ENCODE peak calls at places on chromosomes 7 and 10, in five cellular contexts. Q is NB4, X is right lobe of liver, A is A549, G is prostate gland. N is an unnamed sample.

GRCh38 chr7:40622830-40623507 is 488.2 kb downstream of the SUGCT start:
- DNase-seq in Q (no peak), X (no peak), A (no peak), G (no peak), N (no peak)

GRCh38 chr7:39686261-39686924 is 63.0 kb downstream of the RALA start:
- DNase-seq in Q (no peak), X (no peak), A (no peak), G (no peak), N (no peak)

GRCh38 chr7:2399848-2400587 is 3.4 kb upstream of the CHST12 start:
- DNase-seq in Q (peak), X (peak), A (peak), G (peak), N (peak)

GRCh38 chr7:130369110-130369711 is 11.1 kb upstream of the CPA1 start:
- DNase-seq in Q (peak), X (peak), A (no peak), G (no peak), N (no peak)

GRCh38 chr10:71831646-71832552 is 19.2 kb downstream of the PSAP start:
- DNase-seq in Q (no peak), X (no peak), A (no peak), G (no peak), N (no peak)

GRCh38 chr10:71396714-71397339 is at the start of gene CDH23:
- DNase-seq in Q (no peak), X (peak), A (peak), G (peak), N (no peak)

GRCh38 chr10:92505044-92505443 is 68.8 kb downstream of the IDE start:
- DNase-seq in Q (no peak), X (no peak), A (no peak), G (no peak), N (no peak)

GRCh38 chr7:15041226-15041625 is 138.7 kb upstream of the DGKB start:
- DNase-seq in Q (no peak), X (no peak), A (no peak), G (no peak), N (no peak)

GRCh38 chr10:60827791-60828488 is 49.7 kb downstream of the CDK1 start:
- DNase-seq in Q (no peak), X (no peak), A (no peak), G (no peak), N (no peak)

GRCh38 chr10:80429521-80429966 is 21.2 kb downstream of the PRXL2A start:
- DNase-seq in Q (no peak), X (no peak), A (peak), G (no peak), N (no peak)

GRCh38 chr10:34709637-34710390 is 105.3 kb downstream of the PARD3 start:
- DNase-seq in Q (no peak), X (no peak), A (no peak), G (no peak), N (no peak)

GRCh38 chr7:1925973-1926907 is 256.2 kb downstream of the ELFN1 start:
- DNase-seq in Q (peak), X (no peak), A (no peak), G (no peak), N (no peak)

DNA sequence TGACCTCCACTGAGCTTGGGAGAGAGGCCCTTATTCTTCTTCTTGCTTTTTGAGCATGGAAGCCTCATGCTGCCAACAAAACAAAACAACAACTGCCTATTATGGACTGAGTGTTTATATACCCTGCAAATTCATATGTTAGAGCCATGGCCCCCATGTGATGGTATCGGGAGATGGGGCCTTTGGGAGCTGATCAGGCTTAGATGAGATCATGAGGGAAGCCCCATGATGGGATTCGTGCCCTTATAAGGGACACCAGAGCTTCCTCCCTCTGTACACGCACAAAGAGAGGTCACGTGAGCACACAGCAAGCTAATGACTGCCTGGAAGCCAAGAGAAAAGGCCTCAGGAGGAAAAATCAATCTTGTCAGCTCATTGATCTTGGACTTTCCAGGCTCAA is 235.0 kb downstream of the FANK1 start:
- DNase-seq in Q (no peak), X (no peak), A (no peak), G (no peak), N (no peak)
- TF ChIP-seq POLR2A in Q (no peak), X (no peak), A (no peak), G (no peak), N (no peak)

GRCh38 chr10:43866712-43867111 is 218.0 kb upstream of the ZNF32 start:
- DNase-seq in Q (no peak), X (no peak), A (no peak), G (no peak), N (no peak)
- TF ChIP-seq POLR2A in Q (no peak), X (no peak), A (no peak), G (no peak), N (no peak)

GRCh38 chr10:15097011-15097812 is at the start of gene RPP38:
- DNase-seq in Q (peak), X (peak), A (peak), G (peak), N (peak)
- TF ChIP-seq POLR2A in Q (peak), X (peak), A (peak), G (peak), N (peak)

DNA sequence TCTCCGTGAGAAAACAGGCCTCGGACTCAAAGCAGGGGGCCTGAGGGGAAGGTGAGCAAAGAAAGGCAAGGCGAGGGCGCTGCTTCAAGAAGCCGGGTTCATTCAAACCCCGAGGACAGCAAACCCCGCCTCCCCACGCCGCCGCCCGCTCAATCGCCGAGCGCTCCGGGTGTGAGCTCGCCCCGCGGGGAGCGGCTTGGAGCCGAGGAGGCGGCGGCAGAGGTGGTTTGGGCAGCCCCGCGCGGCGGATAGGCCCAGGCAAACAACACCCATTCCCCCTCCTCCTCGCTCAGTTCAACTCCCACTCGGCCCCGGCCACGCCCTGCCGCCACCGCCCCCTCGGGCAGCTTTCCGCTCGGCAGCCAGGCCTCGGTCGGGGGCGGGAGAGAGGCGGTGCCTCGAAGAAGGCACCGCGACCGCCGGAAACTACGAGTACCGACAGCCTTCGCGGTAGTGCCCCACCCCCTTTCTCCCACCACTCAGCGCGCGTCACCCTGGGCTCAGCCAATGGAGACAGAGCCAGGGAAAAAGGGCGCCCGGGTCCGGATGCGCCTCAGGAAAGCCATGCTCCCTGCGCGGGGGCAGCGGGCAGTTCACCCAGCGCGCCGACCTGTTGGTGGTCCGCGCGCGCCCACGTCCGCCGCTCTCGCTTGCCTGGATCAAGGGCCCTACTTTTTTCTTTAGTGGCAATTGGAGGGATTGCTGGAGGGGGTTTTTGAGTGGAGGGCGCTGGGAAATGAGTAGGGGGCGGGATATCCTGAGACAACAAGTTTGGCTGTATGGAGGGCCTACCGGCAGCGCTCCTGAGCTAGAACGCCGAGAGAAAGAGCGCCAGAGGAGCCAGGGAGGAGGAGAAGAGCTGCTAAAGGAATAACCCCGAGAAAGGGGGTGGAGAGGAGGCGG is 674 bp upstream of the SP4 start:
- DNase-seq in Q (peak), X (peak), A (peak), G (peak), N (peak)
- TF ChIP-seq POLR2A in Q (peak), X (peak), A (peak), G (peak), N (peak)

GRCh38 chr10:27481486-27481885 is 22.6 kb upstream of the RAB18 start:
- DNase-seq in Q (peak), X (no peak), A (no peak), G (no peak), N (no peak)
- TF ChIP-seq POLR2A in Q (no peak), X (no peak), A (no peak), G (no peak), N (no peak)

GRCh38 chr7:136400877-136401276 is 423.7 kb upstream of the MTPN start:
- DNase-seq in Q (no peak), X (no peak), A (no peak), G (no peak), N (no peak)

GRCh38 chr7:136403591-136403990 is 426.4 kb upstream of the MTPN start:
- DNase-seq in Q (no peak), X (no peak), A (no peak), G (no peak), N (no peak)

GRCh38 chr7:136405931-136406777 is 429.0 kb upstream of the MTPN start:
- DNase-seq in Q (peak), X (no peak), A (peak), G (peak), N (peak)
- TF ChIP-seq POLR2A in Q (no peak), X (no peak), A (no peak), G (no peak), N (no peak)

DNA sequence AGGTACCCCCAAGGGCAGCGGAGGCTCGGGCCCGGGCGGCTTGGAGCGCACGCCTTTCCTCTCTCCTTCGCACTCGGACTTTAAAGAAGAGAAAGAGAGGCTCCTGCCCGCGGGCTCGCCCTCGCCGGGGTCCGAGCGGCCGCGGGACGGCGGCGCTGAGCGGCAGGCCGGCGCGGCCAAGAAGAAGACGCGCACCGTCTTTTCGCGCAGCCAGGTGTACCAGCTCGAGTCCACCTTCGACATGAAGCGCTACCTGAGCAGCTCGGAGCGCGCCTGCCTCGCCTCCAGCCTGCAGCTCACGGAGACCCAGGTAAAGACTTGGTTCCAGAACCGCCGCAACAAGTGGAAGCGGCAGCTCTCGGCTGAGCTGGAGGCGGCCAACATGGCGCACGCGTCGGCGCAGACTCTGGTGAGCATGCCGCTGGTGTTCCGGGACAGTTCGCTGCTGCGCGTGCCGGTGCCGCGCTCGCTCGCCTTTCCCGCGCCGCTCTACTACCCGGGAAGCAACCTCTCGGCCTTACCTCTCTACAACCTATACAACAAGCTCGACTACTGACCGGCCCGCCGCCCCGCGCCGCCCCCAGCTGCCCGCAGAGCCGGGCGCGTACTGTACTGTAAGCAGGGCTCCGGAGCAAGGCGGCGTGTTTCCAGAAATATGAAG is 1.8 kb downstream of the HMX2 start:
- DNase-seq in Q (no peak), X (no peak), A (no peak), G (no peak), N (peak)
- TF ChIP-seq POLR2A in Q (no peak), X (no peak), A (no peak), G (no peak), N (no peak)

GRCh38 chr7:74478671-74479065 is 25.0 kb downstream of the GTF2IRD1 start:
- DNase-seq in Q (no peak), X (no peak), A (no peak), G (no peak), N (no peak)

GRCh38 chr7:74481458-74482324 is 28.0 kb downstream of the GTF2IRD1 start:
- DNase-seq in Q (no peak), X (no peak), A (no peak), G (no peak), N (no peak)

GRCh38 chr7:74479066-74479781 is 25.5 kb downstream of the GTF2IRD1 start:
- DNase-seq in Q (peak), X (no peak), A (no peak), G (no peak), N (no peak)

GRCh38 chr7:74480861-74481417 is 27.2 kb downstream of the GTF2IRD1 start:
- DNase-seq in Q (peak), X (peak), A (no peak), G (no peak), N (no peak)

GRCh38 chr7:74479961-74480829 is 26.5 kb downstream of the GTF2IRD1 start:
- DNase-seq in Q (no peak), X (peak), A (no peak), G (peak), N (no peak)
- TF ChIP-seq POLR2A in Q (no peak), X (peak), A (no peak), G (peak), N (no peak)